ENCODE peak calls at places on chromosomes 7 and 10, in five cellular contexts. One of them, this sample, is unnamed.

GRCh38 chr10:77274046-77274795 is 363.4 kb downstream of the KCNMA1 start:
- DNase-seq in HS-5: peak; percentile 30
- DNase-seq in GM10248: no peak
- DNase-seq in LHCN-M2: no peak
- DNase-seq in activated gamma-delta T cell: no peak
- DNase-seq in this sample: no peak

GRCh38 chr10:127278001-127278400 is 81.6 kb upstream of the INSYN2A start:
- DNase-seq in LHCN-M2: peak; percentile 3
- DNase-seq in HS-5: no peak
- DNase-seq in activated gamma-delta T cell: no peak
- DNase-seq in GM10248: no peak
- DNase-seq in this sample: no peak

GRCh38 chr10:60465801-60466200 is 76.1 kb upstream of the ANK3 start:
- DNase-seq in LHCN-M2: peak; percentile 37
- DNase-seq in HS-5: no peak
- DNase-seq in GM10248: no peak
- DNase-seq in activated gamma-delta T cell: no peak
- DNase-seq in this sample: no peak

GRCh38 chr7:134854816-134855215 is 75.4 kb downstream of the CALD1 start:
- DNase-seq in activated gamma-delta T cell: no peak
- DNase-seq in HS-5: no peak
- DNase-seq in GM10248: no peak
- DNase-seq in LHCN-M2: peak; percentile 18
- DNase-seq in this sample: no peak

GRCh38 chr7:112481833-112482669 is 1.3 kb downstream of the LSMEM1 start:
- DNase-seq in activated gamma-delta T cell: no peak
- DNase-seq in HS-5: peak; percentile 53
- DNase-seq in GM10248: no peak
- DNase-seq in LHCN-M2: peak; percentile 97
- DNase-seq in this sample: no peak

GRCh38 chr10:96130326-96130758 is 245 bp downstream of the ZNF518A start:
- DNase-seq in LHCN-M2: peak; percentile 83
- DNase-seq in HS-5: no peak
- DNase-seq in activated gamma-delta T cell: peak; percentile 52
- DNase-seq in GM10248: peak; percentile 83
- DNase-seq in this sample: no peak

GRCh38 chr7:151595702-151596340 is 76.1 kb upstream of the RHEB start:
- DNase-seq in activated gamma-delta T cell: no peak
- DNase-seq in LHCN-M2: no peak
- DNase-seq in HS-5: no peak
- DNase-seq in GM10248: no peak
- DNase-seq in this sample: no peak

GRCh38 chr7:128827971-128828711 is 2.1 kb upstream of the FLNC start:
- DNase-seq in LHCN-M2: peak; percentile 83
- DNase-seq in GM10248: no peak
- DNase-seq in HS-5: peak; percentile 33
- DNase-seq in activated gamma-delta T cell: no peak
- DNase-seq in this sample: no peak

GRCh38 chr10:45008524-45009161 is 7.9 kb downstream of the ZNF22 start:
- DNase-seq in GM10248: peak; percentile 60
- DNase-seq in activated gamma-delta T cell: no peak
- DNase-seq in HS-5: peak; percentile 73
- DNase-seq in LHCN-M2: peak; percentile 91
- DNase-seq in this sample: no peak

GRCh38 chr10:62655337-62655994 is 149.1 kb upstream of the ADO start:
- DNase-seq in LHCN-M2: no peak
- DNase-seq in activated gamma-delta T cell: no peak
- DNase-seq in GM10248: peak; percentile 75
- DNase-seq in HS-5: no peak
- DNase-seq in this sample: no peak

GRCh38 chr7:73850781-73851207 is 8.5 kb upstream of the METTL27 start:
- DNase-seq in HS-5: peak; percentile 99
- DNase-seq in GM10248: no peak
- DNase-seq in activated gamma-delta T cell: no peak
- DNase-seq in LHCN-M2: peak; percentile 98
- DNase-seq in this sample: no peak

GRCh38 chr7:50632561-50633413 is 67.6 kb upstream of the DDC start:
- DNase-seq in LHCN-M2: peak; percentile 68
- DNase-seq in GM10248: peak; percentile 60
- DNase-seq in activated gamma-delta T cell: no peak
- DNase-seq in HS-5: no peak
- DNase-seq in this sample: no peak

GRCh38 chr7:70477051-70478010 is 654.6 kb upstream of the GALNT17 start:
- DNase-seq in activated gamma-delta T cell: no peak
- DNase-seq in GM10248: no peak
- DNase-seq in HS-5: no peak
- DNase-seq in LHCN-M2: no peak
- DNase-seq in this sample: no peak

GRCh38 chr7:17680943-17681351 is 259.3 kb downstream of the SNX13 start:
- DNase-seq in LHCN-M2: peak; percentile 58
- DNase-seq in activated gamma-delta T cell: no peak
- DNase-seq in GM10248: no peak
- DNase-seq in HS-5: no peak
- DNase-seq in this sample: no peak

GRCh38 chr10:65394898-65395297 is 1530.9 kb upstream of the LRRTM3 start:
- DNase-seq in GM10248: no peak
- DNase-seq in HS-5: peak; percentile 31
- DNase-seq in LHCN-M2: peak; percentile 68
- DNase-seq in activated gamma-delta T cell: no peak
- DNase-seq in this sample: no peak

GRCh38 chr7:93228302-93228701 is 2.0 kb upstream of the HEPACAM2 start:
- DNase-seq in LHCN-M2: peak; percentile 66
- DNase-seq in GM10248: peak; percentile 41
- DNase-seq in HS-5: peak; percentile 25
- DNase-seq in activated gamma-delta T cell: no peak
- DNase-seq in this sample: no peak

GRCh38 chr7:87316846-87317545 is 28.5 kb upstream of the CROT start:
- DNase-seq in activated gamma-delta T cell: no peak
- DNase-seq in HS-5: peak; percentile 53
- DNase-seq in LHCN-M2: peak; percentile 87
- DNase-seq in GM10248: no peak
- DNase-seq in this sample: no peak

GRCh38 chr10:109957092-109957797 is 33.9 kb upstream of the XPNPEP1 start:
- DNase-seq in HS-5: no peak
- DNase-seq in GM10248: peak; percentile 62
- DNase-seq in LHCN-M2: no peak
- DNase-seq in activated gamma-delta T cell: no peak
- DNase-seq in this sample: no peak

GRCh38 chr10:33117816-33118215 is 159.8 kb upstream of the ITGB1 start:
- DNase-seq in activated gamma-delta T cell: no peak
- DNase-seq in GM10248: no peak
- DNase-seq in HS-5: no peak
- DNase-seq in LHCN-M2: no peak
- DNase-seq in this sample: no peak

This sample was measured in cortex of kidney.